ENCODE peak calls at places on chromosomes 16 and 17, in six cellular contexts. W is nucleus accumbens; M is EL; T is esophagus squamous epithelium; A is CD8-positive, alpha-beta memory T cell; E is right atrium auricular region. Q is an unnamed sample.

GRCh38 chr17:48051706-48052486 is 3.7 kb downstream of the NFE2L1 start:
- DNase-seq in W (no peak), M (peak; percentile 52), T (no peak), A (no peak), E (peak; percentile 86), Q (no peak)

GRCh38 chr16:85398688-85399582 is 214.2 kb upstream of the GSE1 start:
- DNase-seq in W (no peak), M (no peak), T (no peak), A (no peak), E (no peak), Q (no peak)

GRCh38 chr16:28067604-28068382 is 4.3 kb upstream of the GSG1L start:
- DNase-seq in W (no peak), M (peak; percentile 63), T (no peak), A (no peak), E (no peak), Q (no peak)

GRCh38 chr17:37743875-37744632 is 805 bp downstream of the HNF1B start:
- DNase-seq in W (no peak), M (no peak), T (no peak), A (no peak), E (no peak), Q (no peak)

GRCh38 chr17:83054518-83055125 is 24.8 kb upstream of the METRNL start:
- DNase-seq in W (no peak), M (no peak), T (no peak), A (no peak), E (peak; percentile 50), Q (no peak)

GRCh38 chr17:31722251-31723056 is 136.6 kb downstream of the COPRS start:
- DNase-seq in W (no peak), M (peak; percentile 80), T (no peak), A (no peak), E (no peak), Q (no peak)

GRCh38 chr16:28108590-28109247 is 45.2 kb upstream of the GSG1L start:
- DNase-seq in W (no peak), M (no peak), T (no peak), A (no peak), E (no peak), Q (peak; percentile 45)

GRCh38 chr16:66904846-66905632 is 13.6 kb downstream of the CDH16 start:
- DNase-seq in W (no peak), M (no peak), T (no peak), A (no peak), E (no peak), Q (no peak)

GRCh38 chr17:55341432-55341831 is 76.7 kb downstream of the HLF start:
- DNase-seq in W (no peak), M (peak; percentile 25), T (no peak), A (no peak), E (no peak), Q (no peak)

GRCh38 chr17:12619444-12620199 is 46.1 kb upstream of the MYOCD start:
- DNase-seq in W (no peak), M (peak; percentile 7), T (no peak), A (no peak), E (no peak), Q (no peak)

GRCh38 chr16:9259914-9260608 is 168.6 kb downstream of the HAPSTR1 start:
- DNase-seq in W (no peak), M (no peak), T (no peak), A (no peak), E (no peak), Q (no peak)

GRCh38 chr17:79017546-79017945 is 6.4 kb upstream of the C1QTNF1 start:
- DNase-seq in W (no peak), M (no peak), T (no peak), A (no peak), E (no peak), Q (no peak)

GRCh38 chr17:17216236-17216635 is 10.1 kb upstream of the PLD6 start:
- DNase-seq in W (no peak), M (no peak), T (no peak), A (no peak), E (no peak), Q (no peak)

GRCh38 chr17:17156107-17156506 is 50.0 kb downstream of the PLD6 start:
- DNase-seq in W (no peak), M (peak; percentile 73), T (no peak), A (no peak), E (no peak), Q (no peak)

GRCh38 chr17:75109407-75110236 is at the start of gene ARMC7:
- DNase-seq in W (peak; percentile 81), M (peak; percentile 85), T (peak; percentile 30), A (peak; percentile 88), E (peak; percentile 89), Q (peak; percentile 91)

GRCh38 chr16:87792205-87792565 is 26.4 kb upstream of the KLHDC4 start:
- DNase-seq in W (no peak), M (no peak), T (no peak), A (no peak), E (no peak), Q (no peak)

GRCh38 chr17:18141210-18141803 is 32.8 kb downstream of the MYO15A start:
- DNase-seq in W (no peak), M (peak; percentile 57), T (no peak), A (no peak), E (no peak), Q (peak; percentile 39)

GRCh38 chr17:2082003-2082862 is 27.3 kb downstream of the HIC1 start:
- DNase-seq in W (no peak), M (no peak), T (no peak), A (no peak), E (no peak), Q (no peak)

GRCh38 chr17:5758651-5759050 is 174.3 kb upstream of the NLRP1 start:
- DNase-seq in W (no peak), M (peak; percentile 54), T (no peak), A (no peak), E (no peak), Q (no peak)

GRCh38 chr17:58615768-58616659 is 75.8 kb downstream of the TEX14 start:
- DNase-seq in W (no peak), M (no peak), T (no peak), A (no peak), E (no peak), Q (no peak)

GRCh38 chr17:12686486-12686885 is 20.8 kb downstream of the MYOCD start:
- DNase-seq in W (no peak), M (no peak), T (no peak), A (no peak), E (no peak), Q (no peak)

GRCh38 chr17:44086364-44087311 is 16.1 kb downstream of the G6PC3 start:
- DNase-seq in W (no peak), M (peak; percentile 93), T (no peak), A (no peak), E (no peak), Q (peak; percentile 72)

GRCh38 chr17:17874478-17874877 is 37.7 kb upstream of the SREBF1 start:
- DNase-seq in W (no peak), M (peak; percentile 96), T (no peak), A (no peak), E (no peak), Q (no peak)

GRCh38 chr17:6528557-6528956 is 27.8 kb downstream of the PITPNM3 start:
- DNase-seq in W (no peak), M (no peak), T (no peak), A (no peak), E (no peak), Q (no peak)

GRCh38 chr17:78759203-78759968 is 22.7 kb downstream of the CYTH1 start:
- DNase-seq in W (no peak), M (no peak), T (no peak), A (peak; percentile 68), E (no peak), Q (peak; percentile 94)

GRCh38 chr16:72986011-72986410 is 61.9 kb downstream of the ZFHX3 start:
- DNase-seq in W (no peak), M (no peak), T (no peak), A (no peak), E (peak; percentile 91), Q (no peak)